ENCODE peak calls at places on chromosomes 3 and 15, in four cellular contexts. F is astrocyte of the spinal cord, R is Caki2, D is hippocampal formation. K is an unnamed sample.

GRCh38 chr3:123027292-123028232 is at the start of gene SEMA5B:
- DNase-seq in D (peak), F (no peak), R (peak), K (no peak)

GRCh38 chr3:73509812-73510211 is 114.9 kb downstream of the PDZRN3 start:
- DNase-seq in F (no peak), D (no peak), R (no peak), K (no peak)

GRCh38 chr15:81388431-81388760 is 14.4 kb upstream of the TMC3 start:
- DNase-seq in D (no peak), F (no peak), R (no peak), K (peak)

GRCh38 chr3:28068342-28068741 is 173.1 kb upstream of the CMC1 start:
- DNase-seq in D (no peak), R (peak), F (no peak), K (no peak)

GRCh38 chr3:170007031-170007663 is 30.6 kb upstream of the GPR160 start:
- DNase-seq in F (peak), D (no peak), R (no peak), K (no peak)

GRCh38 chr15:58523634-58524033 is 91.8 kb downstream of the LIPC start:
- DNase-seq in F (no peak), R (no peak), D (no peak), K (no peak)

GRCh38 chr3:120506828-120507774 is 56.3 kb upstream of the FSTL1 start:
- DNase-seq in F (peak), D (no peak), R (no peak), K (no peak)

GRCh38 chr3:50242778-50243551 is 7.0 kb downstream of the GNAI2 start:
- DNase-seq in R (no peak), F (peak), D (peak), K (no peak)

GRCh38 chr15:68042156-68042854 is 11.8 kb upstream of the PIAS1 start:
- DNase-seq in D (no peak), R (no peak), F (no peak), K (no peak)

GRCh38 chr3:14913071-14913925 is 34.1 kb upstream of the NR2C2 start:
- DNase-seq in R (no peak), D (no peak), F (no peak), K (no peak)

GRCh38 chr3:136733317-136733833 is 18.8 kb downstream of the STAG1 start:
- DNase-seq in D (no peak), R (no peak), F (no peak), K (no peak)

GRCh38 chr3:170914212-170914611 is 5.8 kb upstream of the EIF5A2 start:
- DNase-seq in D (no peak), R (no peak), F (no peak), K (no peak)

GRCh38 chr15:51281368-51281967 is 56.9 kb downstream of the CYP19A1 start:
- DNase-seq in R (peak), D (peak), F (peak), K (no peak)

GRCh38 chr3:121883507-121883906 is 10.7 kb upstream of the SLC15A2 start:
- DNase-seq in F (peak), D (no peak), R (no peak), K (no peak)

GRCh38 chr15:37101634-37102314 is 1.4 kb upstream of the MEIS2 start:
- DNase-seq in R (peak), F (peak), D (peak), K (no peak)

GRCh38 chr15:74960286-74960685 is 3.7 kb upstream of the RPP25 start:
- DNase-seq in D (no peak), R (no peak), F (no peak), K (no peak)

GRCh38 chr3:13107661-13108060 is 34.4 kb upstream of the IQSEC1 start:
- DNase-seq in R (no peak), F (no peak), D (no peak), K (no peak)

GRCh38 chr3:69683076-69683806 is 56.0 kb upstream of the MITF start:
- DNase-seq in R (no peak), F (no peak), D (no peak), K (no peak)

GRCh38 chr3:36372534-36372935 is 7.8 kb upstream of the STAC start:
- DNase-seq in R (peak), D (no peak), F (peak), K (no peak)

GRCh38 chr15:20358781-20359414 is 182.7 kb downstream of the GOLGA6L6 start:
- DNase-seq in F (no peak), R (no peak), D (no peak), K (no peak)

GRCh38 chr3:161148832-161149475 is 43.8 kb upstream of the B3GALNT1 start:
- DNase-seq in D (no peak), F (peak), R (no peak), K (no peak)

GRCh38 chr3:146780251-146780650 is 175.1 kb upstream of the PLSCR5 start:
- DNase-seq in F (peak), R (no peak), D (no peak), K (peak)

GRCh38 chr3:149968216-149968615 is 2.5 kb downstream of the PFN2 start:
- DNase-seq in F (peak), D (no peak), R (peak), K (no peak)

GRCh38 chr3:11154036-11154952 is at the start of gene HRH1:
- DNase-seq in D (no peak), F (peak), R (no peak), K (no peak)

GRCh38 chr3:188848947-188849346 is 322.8 kb upstream of the TPRG1 start:
- DNase-seq in D (no peak), F (no peak), R (no peak), K (no peak)

GRCh38 chr3:88362428-88362827 is 212.7 kb downstream of the C3orf38 start:
- DNase-seq in F (no peak), R (peak), D (no peak), K (no peak)

GRCh38 chr15:77739591-77740378 is 107.1 kb upstream of the LINGO1 start:
- DNase-seq in D (no peak), F (no peak), R (no peak), K (no peak)

GRCh38 chr3:152236741-152237140 is 32.0 kb upstream of the MBNL1 start:
- DNase-seq in R (peak), D (no peak), F (peak), K (no peak)

GRCh38 chr15:65384895-65385867 is 7.4 kb upstream of the IGDCC3 start:
- DNase-seq in F (peak), D (peak), R (peak), K (peak)

GRCh38 chr3:44825264-44825925 is 36.3 kb upstream of the TMEM42 start:
- DNase-seq in D (no peak), F (peak), R (peak), K (no peak)

GRCh38 chr3:96478496-96478895 is 335.9 kb upstream of the EPHA6 start:
- DNase-seq in R (peak), F (peak), D (no peak), K (no peak)

GRCh38 chr3:29335438-29335837 is 54.6 kb downstream of the RBMS3 start:
- DNase-seq in R (peak), D (no peak), F (peak), K (peak)

K was measured in brain pericyte.